ENCODE peak calls at places on chromosomes 2 and 18, in five cellular contexts. One of them, this sample, is unnamed.
A peak's percentile ranks its signal among the peaks of the same experiment; 100 is the strongest.

GRCh38 chr2:96265349-96265839 is 403 bp downstream of the TMEM127 start:
- DNase-seq in HepG2: peak; percentile 23
- DNase-seq in SK-N-SH: peak; percentile 88
- DNase-seq in K562: peak; percentile 58
- DNase-seq in H1: no peak
- DNase-seq in this sample: no peak

GRCh38 chr2:217822296-217823252 is 180.2 kb downstream of the TNS1 start:
- DNase-seq in HepG2: no peak
- DNase-seq in K562: no peak
- DNase-seq in H1: no peak
- DNase-seq in SK-N-SH: no peak
- DNase-seq in this sample: no peak

GRCh38 chr2:172734711-172735645 is 667 bp upstream of the RAPGEF4 start:
- DNase-seq in HepG2: no peak
- DNase-seq in H1: no peak
- DNase-seq in K562: no peak
- DNase-seq in SK-N-SH: no peak
- DNase-seq in this sample: no peak

GRCh38 chr2:241898681-241899270 is 29.2 kb downstream of the RTP5 start:
- DNase-seq in HepG2: no peak
- DNase-seq in H1: no peak
- DNase-seq in K562: no peak
- DNase-seq in SK-N-SH: peak; percentile 19
- DNase-seq in this sample: no peak

GRCh38 chr2:216057688-216058193 is 23.9 kb downstream of the PECR start:
- DNase-seq in K562: no peak
- DNase-seq in SK-N-SH: no peak
- DNase-seq in HepG2: no peak
- DNase-seq in H1: no peak
- DNase-seq in this sample: peak; percentile 96

GRCh38 chr2:239164281-239164871 is 236.4 kb downstream of the HDAC4 start:
- DNase-seq in SK-N-SH: no peak
- DNase-seq in HepG2: no peak
- DNase-seq in K562: no peak
- DNase-seq in H1: no peak
- DNase-seq in this sample: no peak

GRCh38 chr2:173414823-173415322 is 60.2 kb downstream of the CDCA7 start:
- DNase-seq in SK-N-SH: no peak
- DNase-seq in K562: no peak
- DNase-seq in HepG2: no peak
- DNase-seq in H1: no peak
- DNase-seq in this sample: no peak

GRCh38 chr2:102368461-102369109 is 13.0 kb downstream of the IL18R1 start:
- DNase-seq in K562: no peak
- DNase-seq in HepG2: no peak
- DNase-seq in H1: no peak
- DNase-seq in SK-N-SH: no peak
- DNase-seq in this sample: no peak

GRCh38 chr2:143428700-143429099 is 299.5 kb downstream of the ARHGAP15 start:
- DNase-seq in K562: no peak
- DNase-seq in H1: no peak
- DNase-seq in HepG2: no peak
- DNase-seq in SK-N-SH: no peak
- DNase-seq in this sample: no peak

GRCh38 chr2:48444404-48444803 is 85.5 kb upstream of the STON1 start:
- DNase-seq in SK-N-SH: no peak
- DNase-seq in HepG2: no peak
- DNase-seq in K562: no peak
- DNase-seq in H1: no peak
- DNase-seq in this sample: no peak

GRCh38 chr18:36724591-36725001 is 104.2 kb downstream of the TPGS2 start:
- DNase-seq in H1: no peak
- DNase-seq in K562: no peak
- DNase-seq in SK-N-SH: no peak
- DNase-seq in HepG2: no peak
- DNase-seq in this sample: no peak

GRCh38 chr2:23954325-23955014 is 14.2 kb downstream of the UBXN2A start:
- DNase-seq in H1: no peak
- DNase-seq in K562: no peak
- DNase-seq in HepG2: no peak
- DNase-seq in SK-N-SH: no peak
- DNase-seq in this sample: no peak

GRCh38 chr2:189483571-189484415 is 42.5 kb downstream of the WDR75 start:
- DNase-seq in HepG2: no peak
- DNase-seq in H1: no peak
- DNase-seq in SK-N-SH: peak; percentile 6
- DNase-seq in K562: no peak
- DNase-seq in this sample: no peak

GRCh38 chr18:14768241-14768640 is 20.3 kb downstream of the ANKRD30B start:
- DNase-seq in K562: no peak
- DNase-seq in SK-N-SH: no peak
- DNase-seq in H1: no peak
- DNase-seq in HepG2: no peak
- DNase-seq in this sample: no peak

GRCh38 chr2:182499706-182500470 is 73.1 kb upstream of the PDE1A start:
- DNase-seq in H1: no peak
- DNase-seq in K562: no peak
- DNase-seq in HepG2: no peak
- DNase-seq in SK-N-SH: no peak
- DNase-seq in this sample: no peak

GRCh38 chr2:33262097-33262496 is 214.4 kb upstream of the RASGRP3 start:
- DNase-seq in H1: no peak
- DNase-seq in SK-N-SH: peak; percentile 15
- DNase-seq in HepG2: no peak
- DNase-seq in K562: no peak
- DNase-seq in this sample: no peak

GRCh38 chr2:54999182-54999581 is 51.1 kb downstream of the RTN4 start:
- DNase-seq in K562: no peak
- DNase-seq in HepG2: no peak
- DNase-seq in SK-N-SH: no peak
- DNase-seq in H1: no peak
- DNase-seq in this sample: no peak

GRCh38 chr2:55880416-55881143 is 43.0 kb downstream of the EFEMP1 start:
- DNase-seq in HepG2: no peak
- DNase-seq in K562: no peak
- DNase-seq in SK-N-SH: no peak
- DNase-seq in H1: no peak
- DNase-seq in this sample: no peak

GRCh38 chr2:203673933-203674332 is 32.5 kb upstream of the CD28 start:
- DNase-seq in HepG2: no peak
- DNase-seq in H1: no peak
- DNase-seq in SK-N-SH: no peak
- DNase-seq in K562: no peak
- DNase-seq in this sample: peak; percentile 69

DNA sequence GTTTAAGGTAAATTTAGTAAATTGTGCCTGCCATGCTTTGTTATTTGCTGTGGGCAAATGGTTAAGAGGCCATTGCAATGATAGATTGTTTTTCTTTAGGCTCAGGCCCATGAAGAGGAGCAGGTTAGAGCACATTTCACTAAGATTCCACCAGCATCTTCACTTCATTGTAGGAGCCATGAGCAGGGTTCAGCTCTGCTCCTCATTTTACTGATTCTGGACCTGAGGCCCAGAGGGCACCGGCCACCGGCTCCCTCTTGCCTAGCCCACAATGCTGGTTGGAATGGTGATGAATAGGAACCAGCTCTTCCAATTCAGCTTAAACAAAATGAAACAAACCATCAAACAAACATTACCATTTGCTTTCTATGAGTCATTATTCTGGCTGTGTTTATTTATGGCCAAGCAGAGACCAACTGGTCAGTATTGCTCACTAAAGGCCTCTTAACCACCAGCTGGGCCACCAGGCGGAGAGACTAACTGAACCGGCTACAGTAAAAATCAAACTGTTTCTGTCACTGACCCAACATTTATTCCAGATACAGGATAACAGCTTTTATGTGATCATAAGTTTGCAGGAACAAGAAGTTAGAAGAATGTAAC is 176.7 kb downstream of the MTX2 start:
- DNase-seq in SK-N-SH: no peak
- DNase-seq in K562: no peak
- DNase-seq in HepG2: peak; percentile 13
- DNase-seq in H1: no peak
- DNase-seq in this sample: no peak
- TF ChIP-seq TAF1 in SK-N-SH: no peak
- TF ChIP-seq TAF1 in K562: no peak
- TF ChIP-seq TAF1 in HepG2: no peak
- TF ChIP-seq TAF1 in H1: no peak
- TF ChIP-seq TAF1 in this sample: no peak

GRCh38 chr2:238022594-238023157 is 38.1 kb upstream of the SCLY start:
- DNase-seq in K562: no peak
- DNase-seq in HepG2: no peak
- DNase-seq in SK-N-SH: no peak
- DNase-seq in H1: no peak
- DNase-seq in this sample: no peak

GRCh38 chr2:238021327-238021726 is 39.5 kb upstream of the SCLY start:
- DNase-seq in H1: no peak
- DNase-seq in HepG2: no peak
- DNase-seq in SK-N-SH: no peak
- DNase-seq in K562: no peak
- DNase-seq in this sample: no peak

GRCh38 chr2:238023608-238024007 is 37.2 kb upstream of the SCLY start:
- DNase-seq in H1: no peak
- DNase-seq in SK-N-SH: no peak
- DNase-seq in K562: no peak
- DNase-seq in HepG2: no peak
- DNase-seq in this sample: no peak

GRCh38 chr2:238019962-238020361 is 40.8 kb upstream of the SCLY start:
- DNase-seq in SK-N-SH: no peak
- DNase-seq in H1: no peak
- DNase-seq in K562: no peak
- DNase-seq in HepG2: no peak
- DNase-seq in this sample: no peak

GRCh38 chr2:238020816-238021215 is 40.0 kb upstream of the SCLY start:
- DNase-seq in K562: no peak
- DNase-seq in HepG2: no peak
- DNase-seq in H1: no peak
- DNase-seq in SK-N-SH: no peak
- DNase-seq in this sample: no peak
- TF ChIP-seq RAD21 in K562: no peak
- TF ChIP-seq RAD21 in HepG2: no peak
- TF ChIP-seq RAD21 in H1: no peak
- TF ChIP-seq RAD21 in SK-N-SH: no peak
- TF ChIP-seq RAD21 in this sample: no peak

GRCh38 chr18:13471971-13472628 is 253.5 kb downstream of the LDLRAD4 start:
- DNase-seq in SK-N-SH: no peak
- DNase-seq in H1: no peak
- DNase-seq in K562: no peak
- DNase-seq in HepG2: peak; percentile 86
- DNase-seq in this sample: no peak
- TF ChIP-seq TAF1 in SK-N-SH: no peak
- TF ChIP-seq TAF1 in H1: no peak
- TF ChIP-seq TAF1 in K562: no peak
- TF ChIP-seq TAF1 in HepG2: no peak
- TF ChIP-seq TAF1 in this sample: no peak

DNA sequence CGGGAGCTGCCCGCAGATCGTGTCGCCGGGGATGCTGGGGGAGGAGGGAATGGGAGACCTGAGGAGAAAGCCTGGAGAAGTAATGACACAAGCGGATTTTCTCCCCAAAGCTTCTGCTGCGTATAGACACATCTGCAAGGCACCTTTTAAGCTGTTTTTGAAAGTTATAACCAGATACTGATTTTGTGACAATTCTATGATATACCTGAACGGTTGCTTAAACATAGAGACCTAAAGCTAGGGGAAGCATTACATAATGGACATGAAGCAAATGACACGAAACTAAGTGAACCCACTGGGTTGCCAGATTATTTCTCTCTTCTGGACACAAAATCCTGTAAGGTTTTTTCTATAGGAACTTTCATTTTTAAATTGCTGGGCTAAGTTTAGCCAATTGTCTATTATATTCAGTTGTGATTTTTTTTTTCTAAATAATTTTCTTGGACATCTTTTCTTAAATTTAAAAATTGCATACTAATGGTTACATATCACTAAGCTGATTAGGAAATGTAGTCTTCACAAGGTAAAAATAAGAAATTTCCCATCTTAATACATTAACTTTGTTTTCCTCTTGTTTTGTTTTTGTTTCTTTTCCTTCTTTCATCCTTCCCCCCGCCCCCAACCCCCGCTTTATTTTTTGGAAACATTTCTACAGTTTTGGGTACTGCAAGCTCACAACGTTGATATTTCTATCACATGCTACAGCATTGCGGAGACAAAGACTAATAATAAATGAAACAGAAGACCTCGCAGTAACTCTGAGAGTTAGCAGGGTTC is 1.3 kb downstream of the OSBPL6 start:
- DNase-seq in SK-N-SH: no peak
- DNase-seq in HepG2: no peak
- DNase-seq in H1: no peak
- DNase-seq in K562: no peak
- DNase-seq in this sample: no peak
- TF ChIP-seq RAD21 in SK-N-SH: no peak
- TF ChIP-seq RAD21 in HepG2: no peak
- TF ChIP-seq RAD21 in H1: no peak
- TF ChIP-seq RAD21 in K562: no peak
- TF ChIP-seq RAD21 in this sample: no peak

GRCh38 chr18:71327443-71328120 is 1038.7 kb downstream of the SOCS6 start:
- DNase-seq in H1: no peak
- DNase-seq in SK-N-SH: no peak
- DNase-seq in HepG2: no peak
- DNase-seq in K562: no peak
- DNase-seq in this sample: no peak
- TF ChIP-seq TAF1 in H1: no peak
- TF ChIP-seq TAF1 in SK-N-SH: no peak
- TF ChIP-seq TAF1 in HepG2: no peak
- TF ChIP-seq TAF1 in K562: no peak
- TF ChIP-seq TAF1 in this sample: no peak